ENCODE peak calls at places on chromosome 1, in six cellular contexts. M, L, A, O, D and T are unnamed samples.

GRCh38 chr1:245704341-245704740 is 549.6 kb downstream of the KIF26B start:
- DNase-seq in A (no peak), D (no peak), L (no peak), M (no peak), O (no peak), T (no peak)

GRCh38 chr1:4965346-4965726 is 310.9 kb downstream of the AJAP1 start:
- DNase-seq in M (no peak), D (no peak), O (no peak), A (no peak), L (no peak), T (no peak)

GRCh38 chr1:101112051-101112770 is 86.6 kb upstream of the DPH5 start:
- DNase-seq in O (no peak), M (no peak), L (peak), A (peak), D (no peak), T (peak)

GRCh38 chr1:168368131-168368530 is 87.5 kb downstream of the TBX19 start:
- DNase-seq in L (no peak), A (no peak), D (no peak), O (no peak), M (no peak), T (no peak)

GRCh38 chr1:156999596-157000320 is 45.8 kb downstream of the ARHGEF11 start:
- DNase-seq in A (no peak), D (no peak), L (no peak), M (no peak), O (no peak), T (no peak)

GRCh38 chr1:165483412-165483811 is 38.5 kb upstream of the RXRG start:
- DNase-seq in A (no peak), O (no peak), M (no peak), D (no peak), L (no peak), T (no peak)

GRCh38 chr1:229629251-229629650 is 3.2 kb downstream of the URB2 start:
- DNase-seq in D (no peak), M (peak), L (no peak), O (peak), A (no peak), T (no peak)

GRCh38 chr1:94713472-94714141 is 106.5 kb upstream of the SLC44A3 start:
- DNase-seq in L (peak), O (peak), D (peak), M (peak), A (peak), T (peak)

GRCh38 chr1:30405081-30405480 is 318.3 kb downstream of the MATN1 start:
- DNase-seq in L (peak), M (no peak), A (no peak), O (no peak), D (peak), T (peak)

GRCh38 chr1:98898901-98899300 is 105.8 kb downstream of the PLPPR5 start:
- DNase-seq in L (no peak), D (no peak), O (no peak), M (no peak), A (no peak), T (no peak)

DNA sequence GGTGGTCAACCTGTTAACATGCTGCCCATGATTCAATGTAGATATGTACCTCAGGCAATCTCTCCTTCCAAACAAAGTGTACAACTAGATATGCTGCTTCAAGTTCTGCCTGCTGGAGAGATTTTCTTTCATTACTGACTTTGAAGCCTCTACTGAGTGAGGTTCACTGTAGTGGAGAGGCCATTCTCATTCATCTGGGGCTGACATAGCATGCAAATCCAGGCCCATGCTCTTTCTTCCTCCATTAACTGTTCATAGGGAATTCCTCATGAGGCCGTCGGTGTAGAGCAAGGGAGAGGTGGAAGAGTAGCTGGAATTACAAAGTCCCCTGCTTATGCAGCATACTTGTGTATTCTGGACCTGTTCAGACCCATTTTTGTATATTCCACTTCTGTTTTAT is 38.6 kb downstream of the VANGL2 start:
- DNase-seq in L (no peak), M (no peak), O (no peak), D (no peak), A (no peak), T (no peak)
- H3K4me3 ChIP-seq in L (no peak), M (no peak), O (no peak), D (no peak), A (no peak), T (no peak)

GRCh38 chr1:210332233-210332632 is 3.5 kb downstream of the HHAT start:
- DNase-seq in D (no peak), O (no peak), M (no peak), A (no peak), L (no peak), T (no peak)
- H3K4me3 ChIP-seq in D (no peak), O (no peak), M (no peak), A (no peak), L (no peak), T (no peak)

GRCh38 chr1:26828352-26829093 is 2.0 kb downstream of the ZDHHC18 start:
- DNase-seq in A (no peak), L (peak), O (no peak), D (no peak), M (no peak), T (no peak)
- H3K4me3 ChIP-seq in A (peak), L (no peak), O (no peak), D (no peak), M (no peak), T (no peak)

GRCh38 chr1:243473281-243474210 is 217.7 kb downstream of the SDCCAG8 start:
- DNase-seq in L (no peak), A (no peak), O (peak), M (peak), D (no peak), T (no peak)
- H3K4me3 ChIP-seq in L (peak), A (peak), O (peak), M (peak), D (peak), T (peak)

DNA sequence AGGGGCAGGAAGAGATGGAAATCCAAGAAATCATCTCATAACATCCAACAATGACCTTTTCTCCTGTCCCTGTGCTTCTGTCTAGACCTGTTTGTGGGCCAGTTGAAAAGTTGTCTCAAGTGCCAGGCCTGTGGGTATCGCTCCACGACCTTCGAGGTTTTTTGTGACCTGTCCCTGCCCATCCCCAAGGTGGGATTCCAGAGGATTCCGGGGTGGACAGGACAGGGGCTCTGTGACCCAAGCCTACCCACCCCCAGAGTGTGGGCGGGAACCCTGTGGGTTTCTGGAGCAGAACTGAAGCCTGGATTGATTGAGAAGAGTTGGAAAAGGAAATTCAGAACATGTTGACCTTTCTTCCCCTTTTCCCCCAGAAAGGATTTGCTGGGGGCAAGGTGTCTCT is 2.4 kb upstream of the PPOX start:
- DNase-seq in A (no peak), O (no peak), L (peak), D (no peak), M (no peak), T (no peak)
- H3K4me3 ChIP-seq in A (no peak), O (no peak), L (no peak), D (no peak), M (no peak), T (no peak)

DNA sequence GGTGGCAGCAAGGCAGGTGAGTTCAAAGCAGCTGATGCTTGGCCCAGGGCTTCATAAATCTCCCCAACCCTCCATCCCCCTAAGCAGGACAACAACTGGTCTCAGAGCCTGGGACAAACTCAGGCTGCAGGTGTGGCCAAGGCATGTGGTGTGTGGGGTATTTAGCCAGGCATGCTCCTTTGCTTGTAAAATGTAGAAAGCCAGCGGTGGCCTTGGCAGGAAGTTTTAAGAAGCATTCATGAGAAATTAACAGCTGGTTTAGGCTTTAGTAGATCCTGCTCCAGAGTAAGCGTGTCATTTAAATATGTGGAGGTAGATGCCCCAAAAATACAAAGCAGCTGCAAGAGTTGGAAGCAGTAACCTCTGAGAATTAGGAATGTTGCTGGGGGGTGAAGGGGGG is 44.8 kb downstream of the NTPCR start:
- DNase-seq in L (no peak), O (no peak), M (no peak), D (no peak), A (no peak), T (no peak)
- H3K4me3 ChIP-seq in L (no peak), O (no peak), M (no peak), D (no peak), A (no peak), T (no peak)

GRCh38 chr1:38430949-38431348 is 384.4 kb upstream of the POU3F1 start:
- DNase-seq in D (no peak), M (no peak), O (no peak), A (no peak), L (no peak), T (no peak)
- H3K4me3 ChIP-seq in D (no peak), M (no peak), O (no peak), A (no peak), L (no peak), T (no peak)

GRCh38 chr1:116556289-116557006 is 14.4 kb downstream of the CD58 start:
- DNase-seq in L (peak), M (peak), D (no peak), O (peak), A (no peak), T (peak)
- H3K4me3 ChIP-seq in L (no peak), M (no peak), D (no peak), O (no peak), A (no peak), T (no peak)